ENCODE peak calls at places on chromosomes 2 and 18, in four cellular contexts. One of them, this sample, is unnamed.

GRCh38 chr2:25567406-25567805 is 106.0 kb downstream of the DTNB start:
- DNase-seq in small intestine: peak; percentile 50
- DNase-seq in lower lobe of right lung: no peak
- DNase-seq in effector memory CD4-positive, alpha-beta T cell: no peak
- DNase-seq in this sample: no peak

GRCh38 chr2:100733344-100734187 is 86.4 kb upstream of the NPAS2 start:
- DNase-seq in small intestine: peak; percentile 50
- DNase-seq in lower lobe of right lung: peak; percentile 50
- DNase-seq in effector memory CD4-positive, alpha-beta T cell: no peak
- DNase-seq in this sample: no peak

GRCh38 chr2:158325031-158325781 is 131.3 kb downstream of the CCDC148 start:
- DNase-seq in small intestine: no peak
- DNase-seq in lower lobe of right lung: no peak
- DNase-seq in effector memory CD4-positive, alpha-beta T cell: no peak
- DNase-seq in this sample: no peak

GRCh38 chr2:154699560-154699901 is 1.0 kb downstream of the KCNJ3 start:
- DNase-seq in small intestine: peak; percentile 67
- DNase-seq in lower lobe of right lung: no peak
- DNase-seq in effector memory CD4-positive, alpha-beta T cell: no peak
- DNase-seq in this sample: no peak

GRCh38 chr2:207823865-207824264 is 54.2 kb upstream of the FZD5 start:
- DNase-seq in small intestine: no peak
- DNase-seq in lower lobe of right lung: no peak
- DNase-seq in effector memory CD4-positive, alpha-beta T cell: no peak
- DNase-seq in this sample: no peak

GRCh38 chr2:103809946-103810345 is 1044.0 kb upstream of the POU3F3 start:
- DNase-seq in small intestine: no peak
- DNase-seq in lower lobe of right lung: no peak
- DNase-seq in effector memory CD4-positive, alpha-beta T cell: no peak
- DNase-seq in this sample: no peak

GRCh38 chr2:98664323-98664722 is 55.9 kb downstream of the UNC50 start:
- DNase-seq in small intestine: peak; percentile 62
- DNase-seq in lower lobe of right lung: no peak
- DNase-seq in effector memory CD4-positive, alpha-beta T cell: no peak
- DNase-seq in this sample: peak; percentile 23

GRCh38 chr2:55768991-55769390 is 75.3 kb upstream of the PNPT1 start:
- DNase-seq in small intestine: no peak
- DNase-seq in lower lobe of right lung: no peak
- DNase-seq in effector memory CD4-positive, alpha-beta T cell: no peak
- DNase-seq in this sample: peak; percentile 46

GRCh38 chr2:18837233-18837632 is 247.9 kb upstream of the NT5C1B start:
- DNase-seq in small intestine: no peak
- DNase-seq in lower lobe of right lung: no peak
- DNase-seq in effector memory CD4-positive, alpha-beta T cell: no peak
- DNase-seq in this sample: no peak

GRCh38 chr2:207768168-207768890 is 1.4 kb downstream of the FZD5 start:
- DNase-seq in small intestine: no peak
- DNase-seq in lower lobe of right lung: peak; percentile 72
- DNase-seq in effector memory CD4-positive, alpha-beta T cell: no peak
- DNase-seq in this sample: no peak

GRCh38 chr18:73594749-73595148 is 552.9 kb downstream of the FBXO15 start:
- DNase-seq in small intestine: no peak
- DNase-seq in lower lobe of right lung: no peak
- DNase-seq in effector memory CD4-positive, alpha-beta T cell: no peak
- DNase-seq in this sample: no peak

GRCh38 chr18:76955529-76956170 is 133.3 kb downstream of the ZNF236 start:
- DNase-seq in small intestine: peak; percentile 56
- DNase-seq in lower lobe of right lung: peak; percentile 86
- DNase-seq in effector memory CD4-positive, alpha-beta T cell: no peak
- DNase-seq in this sample: no peak

GRCh38 chr2:189341077-189341476 is 100.2 kb upstream of the WDR75 start:
- DNase-seq in small intestine: no peak
- DNase-seq in lower lobe of right lung: no peak
- DNase-seq in effector memory CD4-positive, alpha-beta T cell: no peak
- DNase-seq in this sample: no peak

GRCh38 chr18:80033181-80034067 is 810 bp upstream of the RBFA start:
- DNase-seq in small intestine: peak; percentile 86
- DNase-seq in lower lobe of right lung: no peak
- DNase-seq in effector memory CD4-positive, alpha-beta T cell: peak; percentile 71
- DNase-seq in this sample: no peak

GRCh38 chr18:78664048-78664447 is 315.6 kb upstream of the SALL3 start:
- DNase-seq in small intestine: no peak
- DNase-seq in lower lobe of right lung: no peak
- DNase-seq in effector memory CD4-positive, alpha-beta T cell: no peak
- DNase-seq in this sample: no peak

GRCh38 chr2:112001136-112001764 is 53.8 kb upstream of the TMEM87B start:
- DNase-seq in small intestine: no peak
- DNase-seq in lower lobe of right lung: no peak
- DNase-seq in effector memory CD4-positive, alpha-beta T cell: no peak
- DNase-seq in this sample: no peak

GRCh38 chr2:190864375-190864774 is 16.2 kb upstream of the GLS start:
- DNase-seq in small intestine: no peak
- DNase-seq in lower lobe of right lung: no peak
- DNase-seq in effector memory CD4-positive, alpha-beta T cell: no peak
- DNase-seq in this sample: no peak

GRCh38 chr18:13889661-13890060 is 25.7 kb downstream of the MC2R start:
- DNase-seq in small intestine: peak; percentile 11
- DNase-seq in lower lobe of right lung: no peak
- DNase-seq in effector memory CD4-positive, alpha-beta T cell: no peak
- DNase-seq in this sample: no peak

GRCh38 chr2:69221960-69222751 is 164.9 kb downstream of the GFPT1 start:
- DNase-seq in small intestine: no peak
- DNase-seq in lower lobe of right lung: no peak
- DNase-seq in effector memory CD4-positive, alpha-beta T cell: no peak
- DNase-seq in this sample: no peak

GRCh38 chr2:68687018-68687417 is 43.6 kb downstream of the PROKR1 start:
- DNase-seq in small intestine: no peak
- DNase-seq in lower lobe of right lung: no peak
- DNase-seq in effector memory CD4-positive, alpha-beta T cell: no peak
- DNase-seq in this sample: no peak

GRCh38 chr18:79221136-79221535 is 151.9 kb downstream of the ATP9B start:
- DNase-seq in small intestine: no peak
- DNase-seq in lower lobe of right lung: no peak
- DNase-seq in effector memory CD4-positive, alpha-beta T cell: no peak
- DNase-seq in this sample: no peak

GRCh38 chr2:25337276-25337675 is 4.4 kb downstream of the DNMT3A start:
- DNase-seq in small intestine: no peak
- DNase-seq in lower lobe of right lung: no peak
- DNase-seq in effector memory CD4-positive, alpha-beta T cell: no peak
- DNase-seq in this sample: no peak

GRCh38 chr2:46657042-46657504 is 177.7 kb downstream of the TMEM247 start:
- DNase-seq in small intestine: peak; percentile 37
- DNase-seq in lower lobe of right lung: no peak
- DNase-seq in effector memory CD4-positive, alpha-beta T cell: no peak
- DNase-seq in this sample: no peak

GRCh38 chr2:46652514-46653170 is 173.3 kb downstream of the TMEM247 start:
- DNase-seq in small intestine: no peak
- DNase-seq in lower lobe of right lung: no peak
- DNase-seq in effector memory CD4-positive, alpha-beta T cell: no peak
- DNase-seq in this sample: no peak

GRCh38 chr2:46655551-46656436 is 176.4 kb downstream of the TMEM247 start:
- DNase-seq in small intestine: no peak
- DNase-seq in lower lobe of right lung: no peak
- DNase-seq in effector memory CD4-positive, alpha-beta T cell: no peak
- DNase-seq in this sample: no peak

GRCh38 chr2:46653539-46653938 is 174.2 kb downstream of the TMEM247 start:
- DNase-seq in small intestine: no peak
- DNase-seq in lower lobe of right lung: no peak
- DNase-seq in effector memory CD4-positive, alpha-beta T cell: no peak
- DNase-seq in this sample: no peak

GRCh38 chr2:46656640-46657039 is 177.3 kb downstream of the TMEM247 start:
- DNase-seq in small intestine: peak; percentile 23
- DNase-seq in lower lobe of right lung: no peak
- DNase-seq in effector memory CD4-positive, alpha-beta T cell: no peak
- DNase-seq in this sample: no peak
- H3K27ac ChIP-seq in small intestine: no peak overlapping the region
- H3K27ac ChIP-seq in lower lobe of right lung: peak overlapping the region; percentile 62
- H3K27ac ChIP-seq in effector memory CD4-positive, alpha-beta T cell: no peak overlapping the region
- H3K27ac ChIP-seq in this sample: no peak overlapping the region

DNA sequence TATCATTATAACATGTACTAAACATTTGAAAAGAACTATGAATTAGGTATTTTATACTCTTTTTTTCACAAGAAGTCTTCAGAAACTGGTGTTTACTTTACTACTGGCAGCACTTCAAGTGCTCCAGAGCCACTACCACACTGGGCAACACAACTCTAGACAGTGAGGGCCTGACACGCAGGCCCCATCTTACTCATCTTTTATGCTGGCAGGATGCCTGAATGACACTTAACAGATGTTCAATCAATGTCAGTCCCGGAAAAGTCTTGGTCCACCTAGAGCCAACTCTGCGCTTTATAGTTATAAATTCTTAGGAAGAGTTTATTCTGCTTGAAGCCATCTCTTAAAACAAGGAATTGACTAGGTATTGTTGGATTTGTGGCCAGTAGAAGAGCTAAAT is 8.7 kb upstream of the WIPF1 start:
- DNase-seq in small intestine: no peak
- DNase-seq in lower lobe of right lung: no peak
- DNase-seq in effector memory CD4-positive, alpha-beta T cell: no peak
- DNase-seq in this sample: no peak
- H3K27ac ChIP-seq in small intestine: no peak overlapping the region
- H3K27ac ChIP-seq in lower lobe of right lung: no peak overlapping the region
- H3K27ac ChIP-seq in effector memory CD4-positive, alpha-beta T cell: peak overlapping the region; percentile 38
- H3K27ac ChIP-seq in this sample: no peak overlapping the region

GRCh38 chr2:231709636-231709980 is 1.3 kb downstream of the PTMA start:
- DNase-seq in small intestine: peak; percentile 37
- DNase-seq in lower lobe of right lung: peak; percentile 80
- DNase-seq in effector memory CD4-positive, alpha-beta T cell: peak; percentile 21
- DNase-seq in this sample: no peak
- H3K27ac ChIP-seq in small intestine: peak overlapping the region; percentile 92
- H3K27ac ChIP-seq in lower lobe of right lung: peak overlapping the region; percentile 100
- H3K27ac ChIP-seq in effector memory CD4-positive, alpha-beta T cell: peak overlapping the region; percentile 100
- H3K27ac ChIP-seq in this sample: peak overlapping the region; percentile 87

GRCh38 chr2:32009479-32010256 is 1.1 kb downstream of the MEMO1 start:
- DNase-seq in small intestine: peak; percentile 37
- DNase-seq in lower lobe of right lung: peak; percentile 67
- DNase-seq in effector memory CD4-positive, alpha-beta T cell: no peak
- DNase-seq in this sample: no peak
- H3K27ac ChIP-seq in small intestine: peak overlapping the region; percentile 84
- H3K27ac ChIP-seq in lower lobe of right lung: peak overlapping the region; percentile 86
- H3K27ac ChIP-seq in effector memory CD4-positive, alpha-beta T cell: peak overlapping the region; percentile 52
- H3K27ac ChIP-seq in this sample: peak overlapping the region; percentile 72

GRCh38 chr2:29023188-29023587 is 42.1 kb downstream of the TOGARAM2 start:
- DNase-seq in small intestine: no peak
- DNase-seq in lower lobe of right lung: no peak
- DNase-seq in effector memory CD4-positive, alpha-beta T cell: no peak
- DNase-seq in this sample: no peak

GRCh38 chr2:29025711-29026110 is 44.6 kb downstream of the TOGARAM2 start:
- DNase-seq in small intestine: no peak
- DNase-seq in lower lobe of right lung: no peak
- DNase-seq in effector memory CD4-positive, alpha-beta T cell: no peak
- DNase-seq in this sample: no peak

GRCh38 chr2:29024882-29025430 is 43.9 kb downstream of the TOGARAM2 start:
- DNase-seq in small intestine: no peak
- DNase-seq in lower lobe of right lung: no peak
- DNase-seq in effector memory CD4-positive, alpha-beta T cell: no peak
- DNase-seq in this sample: no peak

GRCh38 chr2:29022455-29023128 is 41.5 kb downstream of the TOGARAM2 start:
- DNase-seq in small intestine: no peak
- DNase-seq in lower lobe of right lung: no peak
- DNase-seq in effector memory CD4-positive, alpha-beta T cell: no peak
- DNase-seq in this sample: no peak

GRCh38 chr2:29021886-29022285 is 40.8 kb downstream of the TOGARAM2 start:
- DNase-seq in small intestine: no peak
- DNase-seq in lower lobe of right lung: no peak
- DNase-seq in effector memory CD4-positive, alpha-beta T cell: no peak
- DNase-seq in this sample: no peak
- H3K27ac ChIP-seq in small intestine: no peak overlapping the region
- H3K27ac ChIP-seq in lower lobe of right lung: no peak overlapping the region
- H3K27ac ChIP-seq in effector memory CD4-positive, alpha-beta T cell: no peak overlapping the region
- H3K27ac ChIP-seq in this sample: no peak overlapping the region

GRCh38 chr2:181957668-181958067 is 28.0 kb upstream of the PPP1R1C start:
- DNase-seq in small intestine: peak; percentile 28
- DNase-seq in lower lobe of right lung: no peak
- DNase-seq in effector memory CD4-positive, alpha-beta T cell: no peak
- DNase-seq in this sample: no peak

GRCh38 chr2:181955010-181955409 is 30.6 kb upstream of the PPP1R1C start:
- DNase-seq in small intestine: no peak
- DNase-seq in lower lobe of right lung: no peak
- DNase-seq in effector memory CD4-positive, alpha-beta T cell: no peak
- DNase-seq in this sample: no peak

GRCh38 chr2:181952413-181953226 is 33.0 kb upstream of the PPP1R1C start:
- DNase-seq in small intestine: no peak
- DNase-seq in lower lobe of right lung: no peak
- DNase-seq in effector memory CD4-positive, alpha-beta T cell: no peak
- DNase-seq in this sample: no peak

GRCh38 chr2:181954538-181954883 is 31.1 kb upstream of the PPP1R1C start:
- DNase-seq in small intestine: no peak
- DNase-seq in lower lobe of right lung: no peak
- DNase-seq in effector memory CD4-positive, alpha-beta T cell: no peak
- DNase-seq in this sample: no peak

DNA sequence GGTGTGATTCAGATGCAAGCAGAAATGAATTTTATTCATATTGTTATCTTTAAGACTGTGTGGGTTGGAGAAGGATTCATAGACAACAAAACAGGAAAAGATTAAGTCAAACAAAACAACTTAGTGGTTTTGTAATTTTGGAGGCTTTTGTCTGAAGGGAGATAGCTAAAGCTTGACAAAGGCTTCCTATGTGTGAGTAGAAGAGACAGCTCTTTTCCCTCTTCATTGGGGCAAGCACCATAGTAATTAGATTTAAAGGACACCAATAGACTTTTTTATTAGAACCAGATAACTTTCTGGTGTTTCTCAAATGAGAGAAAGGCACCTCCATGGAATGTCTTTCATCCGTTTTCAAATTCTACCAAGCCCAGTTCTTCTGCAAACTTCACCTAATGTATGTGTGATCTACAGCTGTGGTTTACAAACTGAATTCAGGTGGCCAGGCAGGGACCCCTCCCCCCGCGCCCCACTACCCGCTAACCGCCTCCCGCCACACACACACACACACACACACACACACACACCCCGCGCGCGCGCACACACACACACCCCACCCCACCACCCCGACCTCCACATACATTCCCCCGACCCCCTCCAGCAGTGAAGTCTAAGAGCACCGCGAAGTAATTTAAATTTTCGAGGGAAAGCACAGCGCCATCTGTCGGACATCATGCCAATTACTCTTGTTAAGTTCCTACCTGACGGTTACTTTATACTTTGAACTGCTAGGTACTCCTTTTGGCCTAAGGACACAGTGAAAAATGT is 31.7 kb upstream of the PPP1R1C start:
- DNase-seq in small intestine: peak; percentile 77
- DNase-seq in lower lobe of right lung: peak; percentile 55
- DNase-seq in effector memory CD4-positive, alpha-beta T cell: peak; percentile 11
- DNase-seq in this sample: no peak
- H3K27ac ChIP-seq in small intestine: no peak overlapping the region
- H3K27ac ChIP-seq in lower lobe of right lung: peak overlapping the region; percentile 16
- H3K27ac ChIP-seq in effector memory CD4-positive, alpha-beta T cell: no peak overlapping the region
- H3K27ac ChIP-seq in this sample: peak overlapping the region; percentile 74

GRCh38 chr2:219644801-219645480 is 17.5 kb downstream of the SLC4A3 start:
- DNase-seq in small intestine: peak; percentile 64
- DNase-seq in lower lobe of right lung: peak; percentile 72
- DNase-seq in effector memory CD4-positive, alpha-beta T cell: no peak
- DNase-seq in this sample: no peak
- H3K27ac ChIP-seq in small intestine: no peak overlapping the region
- H3K27ac ChIP-seq in lower lobe of right lung: peak overlapping the region; percentile 49
- H3K27ac ChIP-seq in effector memory CD4-positive, alpha-beta T cell: no peak overlapping the region
- H3K27ac ChIP-seq in this sample: peak overlapping the region; percentile 57